ENCODE peak calls at places on chromosomes 3 and 15, in eight cellular contexts. M, Q, X, B, O, S, F and Z are unnamed samples.

GRCh38 chr3:141644931-141645330 is 93.2 kb upstream of the RNF7 start:
- DNase-seq in M (peak; percentile 75), Q (peak; percentile 55), X (no peak), B (peak; percentile 78), O (no peak), S (peak; percentile 81), F (peak; percentile 35), Z (peak; percentile 93)

GRCh38 chr15:37933685-37934084 is 755 bp upstream of the TMCO5A start:
- DNase-seq in M (no peak), Q (no peak), X (peak; percentile 52), B (no peak), O (no peak), S (peak; percentile 92), F (no peak), Z (no peak)

GRCh38 chr3:27976933-27977332 is 254.8 kb upstream of the EOMES start:
- DNase-seq in M (no peak), Q (no peak), X (no peak), B (no peak), O (peak; percentile 5), S (peak; percentile 35), F (no peak), Z (peak; percentile 32)

GRCh38 chr15:25900901-25901300 is 37.8 kb upstream of the ATP10A start:
- DNase-seq in M (no peak), Q (no peak), X (no peak), B (no peak), O (no peak), S (no peak), F (no peak), Z (no peak)

GRCh38 chr3:98764692-98765002 is 1.5 kb downstream of the ST3GAL6 start:
- DNase-seq in M (no peak), Q (no peak), X (no peak), B (no peak), O (no peak), S (no peak), F (no peak), Z (no peak)

GRCh38 chr3:106025151-106025722 is 156.4 kb upstream of the CBLB start:
- DNase-seq in M (peak; percentile 21), Q (no peak), X (no peak), B (no peak), O (no peak), S (peak; percentile 53), F (no peak), Z (peak; percentile 16)

GRCh38 chr15:31439328-31439727 is 112.7 kb downstream of the KLF13 start:
- DNase-seq in M (no peak), Q (no peak), X (no peak), B (no peak), O (no peak), S (no peak), F (no peak), Z (peak; percentile 86)

GRCh38 chr3:89697321-89697916 is 590.0 kb downstream of the EPHA3 start:
- DNase-seq in M (no peak), Q (no peak), X (no peak), B (no peak), O (no peak), S (peak; percentile 34), F (no peak), Z (no peak)

GRCh38 chr3:106193876-106194275 is 325.1 kb upstream of the CBLB start:
- DNase-seq in M (no peak), Q (no peak), X (no peak), B (no peak), O (no peak), S (peak; percentile 11), F (no peak), Z (no peak)

GRCh38 chr3:38581774-38582173 is 67.7 kb downstream of the SCN5A start:
- DNase-seq in M (no peak), Q (no peak), X (no peak), B (no peak), O (no peak), S (no peak), F (no peak), Z (no peak)

GRCh38 chr15:26095710-26096330 is 232.7 kb upstream of the ATP10A start:
- DNase-seq in M (no peak), Q (no peak), X (no peak), B (peak; percentile 47), O (no peak), S (no peak), F (no peak), Z (no peak)

GRCh38 chr3:119703900-119704531 is 1.2 kb downstream of the CFAP91 start:
- DNase-seq in M (no peak), Q (no peak), X (no peak), B (no peak), O (no peak), S (no peak), F (no peak), Z (no peak)

GRCh38 chr3:172813462-172813861 is 62.9 kb downstream of the ECT2 start:
- DNase-seq in M (no peak), Q (no peak), X (no peak), B (no peak), O (no peak), S (no peak), F (no peak), Z (no peak)

GRCh38 chr3:172803489-172803888 is 53.0 kb downstream of the ECT2 start:
- DNase-seq in M (no peak), Q (no peak), X (no peak), B (no peak), O (no peak), S (no peak), F (no peak), Z (no peak)

GRCh38 chr3:172811099-172811498 is 60.6 kb downstream of the ECT2 start:
- DNase-seq in M (no peak), Q (no peak), X (no peak), B (no peak), O (no peak), S (no peak), F (no peak), Z (no peak)

GRCh38 chr3:172804323-172804722 is 53.8 kb downstream of the ECT2 start:
- DNase-seq in M (no peak), Q (no peak), X (no peak), B (no peak), O (no peak), S (no peak), F (no peak), Z (no peak)

GRCh38 chr3:172808969-172809546 is 58.5 kb downstream of the ECT2 start:
- DNase-seq in M (no peak), Q (peak; percentile 72), X (no peak), B (no peak), O (no peak), S (peak; percentile 80), F (no peak), Z (no peak)
- TF ChIP-seq CTCF in M (peak; percentile 51), Q (peak; percentile 33), X (peak; percentile 24), B (peak; percentile 48), O (no peak), S (peak; percentile 42), F (peak; percentile 11), Z (no peak)

GRCh38 chr3:129409541-129409940 is 18.9 kb downstream of the EFCAB12 start:
- DNase-seq in M (no peak), Q (no peak), X (no peak), B (no peak), O (no peak), S (peak; percentile 64), F (peak; percentile 29), Z (no peak)

GRCh38 chr3:129415378-129415777 is 13.1 kb downstream of the EFCAB12 start:
- DNase-seq in M (no peak), Q (no peak), X (no peak), B (no peak), O (no peak), S (no peak), F (no peak), Z (peak; percentile 62)

GRCh38 chr3:129410971-129411370 is 17.5 kb downstream of the EFCAB12 start:
- DNase-seq in M (no peak), Q (no peak), X (no peak), B (no peak), O (no peak), S (no peak), F (no peak), Z (no peak)

GRCh38 chr3:129413687-129414506 is 14.5 kb downstream of the EFCAB12 start:
- DNase-seq in M (no peak), Q (no peak), X (peak; percentile 83), B (no peak), O (peak; percentile 88), S (peak; percentile 97), F (no peak), Z (peak; percentile 56)

DNA sequence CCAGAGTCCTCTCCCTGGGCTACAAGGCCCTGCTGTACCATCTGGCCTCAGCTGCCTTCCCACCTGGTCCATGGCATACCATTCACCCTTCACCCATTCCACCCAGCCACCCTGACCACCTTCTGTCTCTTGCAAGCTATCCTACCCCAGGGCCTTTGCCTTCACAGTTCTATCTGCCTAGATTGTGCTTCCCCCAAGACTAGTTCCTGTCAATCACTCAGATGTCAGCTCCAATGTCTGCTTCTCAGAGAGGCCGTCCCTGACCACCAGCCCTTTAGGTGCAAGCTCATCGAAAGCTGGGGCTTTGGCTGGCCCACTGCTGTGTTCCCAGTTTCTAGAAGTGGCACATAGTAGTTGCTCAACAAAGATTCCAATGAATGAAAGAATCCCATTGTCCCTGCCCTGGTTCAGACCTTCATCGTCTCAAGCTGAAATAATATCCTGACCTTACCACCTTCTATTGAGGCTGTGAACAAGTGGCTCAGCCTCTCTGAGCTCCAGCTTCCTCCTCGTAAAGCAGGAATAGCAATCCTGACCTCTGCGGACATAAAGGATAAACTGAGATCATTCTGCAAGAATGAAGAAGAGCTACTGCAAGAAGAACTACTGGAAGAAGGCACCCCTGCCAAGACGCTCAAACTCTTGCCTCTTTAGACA is 15.8 kb downstream of the EFCAB12 start:
- DNase-seq in M (no peak), Q (no peak), X (no peak), B (no peak), O (no peak), S (peak; percentile 92), F (no peak), Z (peak; percentile 37)
- TF ChIP-seq CTCF in M (no peak), Q (no peak), X (no peak), B (no peak), O (no peak), S (no peak), F (no peak), Z (no peak)

GRCh38 chr3:59052803-59053411 is 3.1 kb upstream of the CFAP20DC start:
- DNase-seq in M (peak; percentile 19), Q (peak; percentile 12), X (no peak), B (no peak), O (no peak), S (peak; percentile 75), F (no peak), Z (no peak)
- TF ChIP-seq CTCF in M (peak; percentile 53), Q (peak; percentile 79), X (peak; percentile 74), B (peak; percentile 73), O (peak; percentile 68), S (peak; percentile 86), F (no peak), Z (no peak)

GRCh38 chr3:45688882-45689786 is at the start of gene SACM1L:
- DNase-seq in M (peak; percentile 98), Q (peak; percentile 99), X (peak; percentile 95), B (peak; percentile 98), O (peak; percentile 92), S (peak; percentile 99), F (peak; percentile 98), Z (peak; percentile 97)

GRCh38 chr3:45692866-45693265 is 3.7 kb downstream of the SACM1L start:
- DNase-seq in M (no peak), Q (no peak), X (no peak), B (no peak), O (no peak), S (no peak), F (no peak), Z (no peak)

GRCh38 chr3:45689787-45690145 is 570 bp downstream of the SACM1L start:
- DNase-seq in M (no peak), Q (no peak), X (no peak), B (no peak), O (no peak), S (peak; percentile 30), F (no peak), Z (no peak)

GRCh38 chr3:45688194-45688881 is 858 bp upstream of the SACM1L start:
- DNase-seq in M (peak; percentile 30), Q (peak; percentile 70), X (no peak), B (peak; percentile 62), O (no peak), S (peak; percentile 28), F (peak; percentile 42), Z (no peak)

GRCh38 chr3:45690331-45691035 is 1.3 kb downstream of the SACM1L start:
- DNase-seq in M (no peak), Q (no peak), X (no peak), B (no peak), O (no peak), S (no peak), F (no peak), Z (no peak)
- TF ChIP-seq CTCF in M (no peak), Q (peak; percentile 14), X (peak; percentile 19), B (no peak), O (no peak), S (peak; percentile 26), F (no peak), Z (no peak)